ENCODE peak calls at places on chromosomes 6 and 20, in five cellular contexts. N is left kidney; T is smooth muscle cell of the brain vasculature; W is stimulated activated CD4-positive, alpha-beta T cell treated with anti-CD3 and anti-CD28 coated beads, Interleukin-12 subunit alpha, Interleukin-12 subunit beta, amount 100 ng/mL, for 4 hours; F is iris pigment epithelial cell. D is an unnamed sample.

GRCh38 chr6:134956032-134956431 is 6.1 kb upstream of the ALDH8A1 start:
- DNase-seq in F (no peak), T (no peak), N (no peak), W (no peak), D (no peak)

GRCh38 chr20:11453430-11453829 is 464.3 kb upstream of the BTBD3 start:
- DNase-seq in F (peak), T (no peak), N (no peak), W (no peak), D (no peak)

GRCh38 chr6:10248378-10248843 is 166.5 kb downstream of the TFAP2A start:
- DNase-seq in W (no peak), T (peak), F (peak), N (no peak), D (no peak)

GRCh38 chr6:17381429-17382147 is 11.8 kb upstream of the CAP2 start:
- DNase-seq in F (peak), N (no peak), W (no peak), T (no peak), D (no peak)

GRCh38 chr6:135325624-135326424 is 144.7 kb downstream of the MYB start:
- DNase-seq in W (no peak), N (no peak), T (no peak), F (peak), D (no peak)

GRCh38 chr6:123016431-123017110 is 20.5 kb downstream of the CLVS2 start:
- DNase-seq in N (no peak), F (no peak), T (no peak), W (no peak), D (peak)

GRCh38 chr6:148612043-148612442 is 134.8 kb upstream of the UST start:
- DNase-seq in F (no peak), W (no peak), T (no peak), N (no peak), D (no peak)

GRCh38 chr6:46612645-46613044 is 40.0 kb downstream of the CYP39A1 start:
- DNase-seq in N (no peak), T (no peak), F (no peak), W (no peak), D (no peak)

GRCh38 chr6:44255848-44256247 is 1.5 kb downstream of the SLC35B2 start:
- DNase-seq in F (no peak), N (no peak), T (no peak), W (no peak), D (no peak)

GRCh38 chr6:135458051-135458450 is 39.5 kb downstream of the AHI1 start:
- DNase-seq in N (no peak), F (no peak), T (no peak), W (no peak), D (no peak)

GRCh38 chr6:125584468-125584939 is 164.9 kb upstream of the HEY2 start:
- DNase-seq in T (peak), N (peak), F (peak), W (no peak), D (peak)

GRCh38 chr6:52760105-52760765 is 3.0 kb downstream of the GSTA2 start:
- DNase-seq in T (no peak), W (no peak), F (no peak), N (no peak), D (peak)

GRCh38 chr20:63930971-63931553 is 25.2 kb downstream of the UCKL1 start:
- DNase-seq in F (no peak), N (no peak), T (no peak), W (no peak), D (no peak)

GRCh38 chr20:24745206-24745605 is 203.9 kb upstream of the CST7 start:
- DNase-seq in N (no peak), T (no peak), F (no peak), W (no peak), D (no peak)

GRCh38 chr6:12170351-12171079 is 119.6 kb upstream of the EDN1 start:
- DNase-seq in F (peak), W (no peak), N (no peak), T (no peak), D (no peak)

GRCh38 chr6:101392561-101393230 is 812 bp upstream of the GRIK2 start:
- DNase-seq in F (no peak), W (no peak), T (no peak), N (peak), D (peak)

GRCh38 chr6:152378154-152378553 is 259.0 kb downstream of the SYNE1 start:
- DNase-seq in T (no peak), W (no peak), F (peak), N (no peak), D (no peak)

GRCh38 chr6:34386316-34387137 is 5.9 kb downstream of the NUDT3 start:
- DNase-seq in W (no peak), T (peak), F (peak), N (no peak), D (peak)

GRCh38 chr20:13412806-13413445 is 191.9 kb downstream of the ISM1 start:
- DNase-seq in F (peak), T (no peak), W (no peak), N (no peak), D (no peak)

GRCh38 chr6:88013015-88013414 is 34.6 kb upstream of the SPACA1 start:
- DNase-seq in T (no peak), N (no peak), F (peak), W (no peak), D (no peak)

GRCh38 chr20:52779125-52779524 is 193.0 kb upstream of the TSHZ2 start:
- DNase-seq in W (no peak), T (no peak), F (no peak), N (no peak), D (peak)